ENCODE peak calls at places on chromosomes 4 and X, in eight cellular contexts. B is WTC11, M is psoas muscle, S is Calu3, X is fibroblast of mammary gland, C is spleen, K is dorsolateral prefrontal cortex, V is PC-9. R is an unnamed sample.

GRCh38 chr4:113810906-113811305 is 49.4 kb upstream of the CAMK2D start:
- DNase-seq in B (no peak), S (no peak), X (peak), K (no peak), V (no peak), C (no peak), M (no peak), R (no peak)

GRCh38 chr4:4524364-4524763 is 17.5 kb downstream of the STX18 start:
- DNase-seq in B (peak), V (no peak), X (no peak), S (no peak), K (no peak), C (peak), M (no peak), R (peak)

GRCh38 chr4:55553442-55553841 is 6.7 kb upstream of the CLOCK start:
- DNase-seq in S (no peak), C (no peak), M (peak), V (no peak), X (peak), B (peak), K (no peak), R (no peak)

GRCh38 chr4:66688674-66689073 is 856.6 kb downstream of the CENPC start:
- DNase-seq in M (no peak), X (peak), V (no peak), K (no peak), S (no peak), B (no peak), C (no peak), R (no peak)

GRCh38 chr4:65968873-65969272 is 298.6 kb upstream of the EPHA5 start:
- DNase-seq in V (no peak), S (no peak), C (no peak), M (no peak), B (no peak), X (peak), K (no peak), R (no peak)

GRCh38 chr4:40601641-40602040 is 28.0 kb downstream of the RBM47 start:
- DNase-seq in X (no peak), V (no peak), C (no peak), B (no peak), M (no peak), K (no peak), S (no peak), R (no peak)

GRCh38 chr4:133483600-133484246 is 334.6 kb downstream of the PCDH10 start:
- DNase-seq in S (peak), B (no peak), M (no peak), V (no peak), X (peak), C (no peak), K (no peak), R (no peak)

GRCh38 chrX:71128915-71129765 is 10.7 kb downstream of the MED12 start:
- DNase-seq in X (peak), K (peak), B (peak), C (peak), V (peak), M (peak), S (peak), R (peak)

GRCh38 chr4:2968381-2968780 is 5.0 kb downstream of the GRK4 start:
- DNase-seq in S (no peak), V (no peak), X (no peak), B (no peak), C (no peak), M (no peak), K (no peak), R (no peak)

GRCh38 chr4:127965803-127966175 is 583 bp downstream of the ABHD18 start:
- DNase-seq in S (peak), C (peak), B (peak), X (peak), V (peak), M (peak), K (peak), R (peak)

GRCh38 chr4:6942238-6942800 is 32.7 kb downstream of the TBC1D14 start:
- DNase-seq in X (peak), K (no peak), C (peak), S (peak), B (no peak), V (peak), M (no peak), R (peak)

GRCh38 chr4:40564815-40565505 is 64.7 kb downstream of the RBM47 start:
- DNase-seq in V (no peak), S (no peak), B (no peak), X (no peak), K (no peak), M (no peak), C (no peak), R (no peak)

GRCh38 chrX:14039344-14039743 is 9.7 kb upstream of the GEMIN8 start:
- DNase-seq in K (peak), V (peak), S (peak), M (no peak), C (no peak), B (peak), X (peak), R (peak)

GRCh38 chr4:6472387-6473263 is at the start of gene PPP2R2C:
- DNase-seq in C (peak), M (no peak), S (peak), V (no peak), B (peak), K (peak), X (no peak), R (no peak)

GRCh38 chr4:7761720-7762119 is 177.9 kb downstream of the AFAP1 start:
- DNase-seq in K (peak), S (peak), V (no peak), X (peak), M (peak), B (peak), C (peak), R (peak)

GRCh38 chrX:3711331-3711917 is 2.0 kb downstream of the PRKX start:
- DNase-seq in S (no peak), M (no peak), K (no peak), V (no peak), B (no peak), X (no peak), C (peak), R (no peak)

GRCh38 chr4:37795796-37796195 is 30.7 kb upstream of the PGM2 start:
- DNase-seq in S (no peak), X (no peak), K (no peak), C (no peak), B (no peak), V (no peak), M (no peak), R (no peak)

GRCh38 chr4:42401171-42401570 is 3.9 kb downstream of the SHISA3 start:
- DNase-seq in C (no peak), M (no peak), B (no peak), V (no peak), K (no peak), S (no peak), X (no peak), R (no peak)
- TF ChIP-seq CTCF in C (no peak), M (no peak), B (no peak), V (no peak), K (no peak), S (no peak), X (no peak), R (peak)

DNA sequence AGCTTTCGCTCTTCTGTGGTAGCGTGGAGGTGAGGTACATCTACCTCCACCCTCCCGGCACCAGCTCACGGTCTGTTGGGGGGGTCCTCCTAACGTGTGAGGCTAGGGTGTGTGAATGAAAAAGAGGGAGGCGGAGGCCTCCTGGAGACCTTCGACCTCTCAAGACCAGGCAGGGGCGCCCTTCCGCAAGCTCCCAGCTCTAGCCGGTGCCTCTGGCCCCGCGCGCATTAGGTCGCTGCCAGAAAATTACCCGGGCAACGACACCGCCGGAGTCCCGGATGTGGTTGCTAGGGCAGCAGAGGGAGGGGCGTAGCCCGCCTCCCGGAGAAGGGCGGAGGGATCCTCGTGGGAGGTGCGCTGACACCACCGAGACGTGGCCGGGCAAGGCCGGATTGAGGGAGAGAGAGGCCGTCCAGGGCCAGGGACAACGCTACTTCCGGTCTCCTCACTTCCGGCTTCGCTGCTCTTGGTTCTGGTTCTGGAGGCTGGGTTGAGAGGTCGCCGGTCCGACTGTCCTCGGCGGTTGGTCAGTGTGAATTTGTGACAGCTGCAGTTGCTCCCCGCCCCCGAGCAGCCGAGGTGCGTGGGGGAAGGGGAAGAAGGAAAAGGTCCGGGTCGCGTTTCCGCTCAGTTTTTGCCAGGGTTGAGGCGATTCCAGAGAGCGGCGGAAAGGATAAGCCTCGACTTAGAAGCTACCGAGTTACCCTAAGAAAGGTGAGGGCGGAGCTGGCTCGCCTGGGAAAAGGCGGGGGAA is at the start of the genes ARFIP1 and TIGD4:
- DNase-seq in S (peak), X (peak), K (peak), V (peak), B (peak), M (peak), C (peak), R (peak)
- TF ChIP-seq CTCF in S (peak), X (peak), K (peak), V (no peak), B (no peak), M (no peak), C (no peak), R (peak)

GRCh38 chr4:41750624-41751324 is 2.2 kb upstream of the PHOX2B start:
- DNase-seq in B (peak), C (no peak), S (no peak), V (no peak), X (no peak), K (no peak), M (no peak), R (no peak)
- TF ChIP-seq CTCF in B (no peak), C (no peak), S (no peak), V (no peak), X (no peak), K (no peak), M (no peak), R (no peak)

DNA sequence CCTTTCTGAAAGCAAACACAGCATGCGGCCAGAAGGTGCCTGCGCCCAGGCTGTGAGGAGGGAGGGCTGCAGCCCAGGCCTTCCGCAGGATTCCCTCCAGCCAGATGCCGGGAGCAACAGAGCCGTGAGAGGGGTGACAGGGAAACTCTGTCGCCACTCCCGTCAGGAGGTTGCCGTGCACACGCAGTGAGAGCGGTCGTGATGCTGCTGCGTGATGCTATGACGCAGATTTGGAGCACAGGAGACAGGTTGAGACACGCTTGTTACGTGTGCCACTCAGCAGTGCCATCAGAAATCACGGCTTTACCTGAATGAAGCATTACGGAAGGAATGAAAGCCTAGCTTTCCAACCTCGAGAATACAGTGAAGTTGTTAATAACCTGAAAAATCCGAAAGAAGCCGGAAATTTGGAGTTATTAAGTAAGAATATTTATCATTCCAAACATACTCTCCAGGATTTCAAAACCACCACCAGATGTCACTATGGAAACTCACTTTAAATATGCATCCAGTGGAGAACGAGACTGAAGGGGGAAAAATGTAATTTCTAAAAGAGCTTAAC is 54.4 kb downstream of the FAT1 start:
- DNase-seq in M (no peak), S (no peak), C (no peak), K (no peak), B (peak), V (no peak), X (peak), R (no peak)
- TF ChIP-seq CTCF in M (peak), S (peak), C (no peak), K (peak), B (no peak), V (peak), X (peak), R (peak)

DNA sequence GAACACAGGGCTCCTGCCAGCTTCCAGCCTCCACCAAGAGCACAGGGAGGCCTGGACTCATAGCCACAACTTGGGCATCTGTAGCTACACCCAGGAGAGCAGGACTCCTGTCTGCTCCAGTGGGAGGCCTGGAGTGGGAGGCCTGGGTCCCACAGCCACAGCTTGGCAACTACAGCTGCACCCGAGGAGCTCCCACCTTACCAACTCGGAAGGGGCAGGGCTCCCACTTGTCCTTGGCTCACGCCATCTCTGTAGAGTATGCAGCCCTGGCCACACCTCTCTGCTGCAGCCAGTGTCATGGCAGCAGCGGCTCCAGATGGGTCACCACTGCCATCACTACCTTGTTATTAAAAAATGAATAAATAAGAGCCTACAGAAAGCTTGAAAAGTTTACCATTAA is 45.5 kb downstream of the ARAP2 start:
- DNase-seq in K (no peak), X (no peak), S (no peak), B (no peak), M (no peak), C (no peak), V (no peak), R (no peak)
- TF ChIP-seq CTCF in K (no peak), X (no peak), S (no peak), B (no peak), M (no peak), C (no peak), V (no peak), R (no peak)

DNA sequence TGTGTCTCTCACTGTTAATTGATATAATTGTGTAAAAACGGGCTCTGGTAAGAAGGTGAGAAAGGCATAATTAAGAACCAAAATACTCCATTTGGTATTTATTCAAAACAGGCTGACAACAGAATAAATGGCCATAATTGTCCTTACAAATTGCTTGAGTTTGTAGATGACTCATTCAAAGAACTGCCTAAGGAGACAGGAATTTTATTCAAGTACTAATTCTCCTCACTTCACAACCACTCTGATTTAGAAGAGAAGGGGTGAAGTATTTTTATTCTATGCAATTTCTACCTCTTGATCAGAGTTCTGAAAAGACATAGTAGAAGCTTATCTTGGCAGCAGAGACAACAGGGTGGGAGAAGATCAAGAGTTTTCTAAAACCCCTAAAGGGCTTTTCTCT is 43.1 kb downstream of the ATP11C start:
- DNase-seq in S (no peak), K (no peak), C (no peak), B (no peak), V (no peak), M (no peak), X (peak), R (no peak)
- TF ChIP-seq CTCF in S (no peak), K (no peak), C (no peak), B (no peak), V (no peak), M (no peak), X (no peak), R (no peak)

DNA sequence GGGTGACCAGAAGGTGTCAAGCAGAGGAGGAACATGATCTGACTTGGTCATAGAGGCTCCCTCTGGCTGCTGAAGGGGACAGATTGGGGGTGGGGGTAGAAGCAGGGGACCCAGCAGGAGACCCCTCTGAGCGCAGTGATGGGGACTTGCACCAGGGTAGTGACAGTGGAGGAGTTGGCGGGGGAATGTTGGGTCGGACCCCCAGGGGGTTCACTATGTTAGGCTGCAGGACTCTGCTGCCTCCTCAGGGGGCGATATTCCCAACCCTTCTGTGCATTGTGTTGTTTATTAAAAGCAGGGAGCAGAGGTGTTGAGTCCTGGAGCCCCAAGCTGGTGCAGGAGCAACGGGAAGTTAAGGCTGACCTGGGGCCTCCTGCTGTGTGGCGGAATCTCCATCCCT is 8.8 kb downstream of the WDR13 start:
- DNase-seq in X (no peak), K (no peak), M (no peak), S (no peak), B (peak), C (no peak), V (no peak), R (no peak)
- TF ChIP-seq CTCF in X (no peak), K (no peak), M (no peak), S (no peak), B (peak), C (no peak), V (no peak), R (no peak)

DNA sequence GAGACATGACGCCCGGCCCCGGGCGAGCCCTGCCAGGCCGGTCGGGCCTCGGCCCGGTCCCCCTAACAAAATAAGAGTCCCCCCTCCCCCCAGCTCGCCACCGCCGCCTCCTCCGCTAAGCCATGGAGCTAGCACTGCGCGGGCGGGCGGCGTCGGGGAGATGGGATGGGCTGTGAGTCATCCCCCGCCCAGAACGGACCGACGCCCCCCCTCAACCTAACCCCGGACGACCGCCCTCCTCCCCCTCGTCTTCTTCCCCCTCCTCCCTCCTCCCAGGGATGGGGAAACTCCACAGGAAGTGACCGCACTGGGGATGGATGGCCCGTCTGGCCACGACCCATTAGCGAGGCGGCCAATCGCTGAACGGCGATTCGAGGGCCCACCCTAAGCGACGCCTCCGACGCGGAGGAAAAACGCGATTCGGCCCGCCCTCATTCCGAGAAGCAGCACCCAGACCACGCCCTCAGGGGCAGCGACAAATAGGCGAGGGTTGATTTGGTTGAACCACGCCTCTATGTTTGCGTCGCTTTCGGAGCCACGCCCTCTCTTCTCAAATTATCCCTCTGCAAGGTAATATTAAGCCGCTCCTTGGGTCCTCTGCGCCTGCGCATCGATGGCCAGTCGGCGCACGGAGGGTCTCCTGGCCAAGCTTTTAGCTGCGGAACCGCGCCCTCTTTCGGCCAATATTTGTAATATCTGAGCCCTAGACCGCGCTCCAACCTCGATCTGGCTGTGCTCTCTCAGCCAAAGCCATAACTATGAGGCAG is at the start of gene TFE3:
- DNase-seq in K (peak), S (peak), V (peak), M (peak), C (peak), B (peak), X (peak), R (peak)
- TF ChIP-seq CTCF in K (peak), S (peak), V (peak), M (peak), C (peak), B (peak), X (peak), R (peak)

DNA sequence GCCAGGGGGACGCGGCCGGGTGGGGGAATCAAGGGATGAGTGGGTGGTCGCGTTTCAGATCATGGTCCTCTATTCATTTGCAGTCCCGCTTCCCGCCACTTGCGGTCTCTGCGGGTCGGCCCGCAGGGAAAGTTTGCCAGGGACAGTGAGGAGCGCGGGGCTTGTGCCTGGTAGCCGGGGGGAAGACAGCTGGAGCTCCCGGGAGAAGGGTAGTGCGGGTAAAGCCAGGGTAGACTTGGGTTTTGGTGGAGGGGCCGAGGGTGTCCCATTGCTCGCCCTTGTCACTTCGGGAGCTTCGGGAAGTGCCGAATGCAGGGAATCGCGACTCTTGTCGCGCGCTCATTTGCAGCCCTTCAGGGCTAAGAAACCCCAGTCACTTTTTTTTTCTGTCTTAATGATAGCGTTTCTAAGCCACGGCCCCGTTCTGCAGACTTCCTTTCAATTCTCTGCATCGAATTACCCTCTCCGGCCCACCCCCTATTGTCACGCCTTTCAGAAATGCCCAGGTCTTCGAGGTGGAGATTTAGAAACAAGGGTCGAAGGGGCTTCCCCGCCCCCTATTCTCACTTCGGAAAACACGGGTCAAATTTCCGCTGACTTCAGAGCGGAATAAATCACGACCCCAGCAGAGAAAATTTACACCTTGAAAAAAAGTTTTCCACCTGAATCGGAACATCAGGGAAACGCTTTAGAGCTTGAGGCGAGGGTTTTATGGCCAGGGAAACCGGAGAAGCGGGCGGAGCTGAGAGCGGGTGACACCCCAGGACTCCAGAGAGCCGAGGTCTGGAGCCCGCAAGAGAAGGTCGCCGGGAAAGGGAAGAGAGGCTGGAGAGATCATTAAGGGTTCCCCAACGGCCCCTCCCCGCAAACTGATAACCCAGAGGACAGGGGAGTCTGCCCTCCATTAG is 1.4 kb downstream of the SHISA3 start:
- DNase-seq in B (peak), M (peak), S (no peak), K (no peak), X (no peak), C (no peak), V (no peak), R (no peak)
- TF ChIP-seq CTCF in B (peak), M (no peak), S (no peak), K (no peak), X (no peak), C (no peak), V (no peak), R (no peak)

GRCh38 chr4:1318488-1319213 is 28.4 kb upstream of the UVSSA start:
- DNase-seq in K (no peak), M (peak), B (peak), V (no peak), S (no peak), C (peak), X (no peak), R (no peak)
- TF ChIP-seq CTCF in K (no peak), M (no peak), B (peak), V (peak), S (peak), C (no peak), X (peak), R (no peak)

R was measured in GM10248.